ENCODE peak calls at places on chromosomes 1 and 21, in seven cellular contexts. One of them, this sample, is unnamed.

GRCh38 chr1:26593385-26593784 is 63.8 kb downstream of the RPS6KA1 start:
- DNase-seq in Peyer's patch: no peak
- DNase-seq in adipocyte: no peak
- DNase-seq in thoracic aorta: no peak
- DNase-seq in tibial nerve: no peak
- DNase-seq in endodermal cell: no peak
- DNase-seq in mammary epithelial cell: no peak
- DNase-seq in this sample: no peak

GRCh38 chr1:196678510-196678884 is 26.7 kb downstream of the CFH start:
- DNase-seq in endodermal cell: no peak
- DNase-seq in Peyer's patch: no peak
- DNase-seq in mammary epithelial cell: peak; percentile 24
- DNase-seq in thoracic aorta: no peak
- DNase-seq in tibial nerve: no peak
- DNase-seq in adipocyte: peak; percentile 71
- DNase-seq in this sample: no peak

GRCh38 chr1:201224671-201225400 is 34.2 kb downstream of the IGFN1 start:
- DNase-seq in mammary epithelial cell: no peak
- DNase-seq in tibial nerve: no peak
- DNase-seq in Peyer's patch: no peak
- DNase-seq in endodermal cell: peak; percentile 17
- DNase-seq in thoracic aorta: no peak
- DNase-seq in adipocyte: no peak
- DNase-seq in this sample: no peak

GRCh38 chr1:29218223-29218622 is 12.5 kb downstream of the MECR start:
- DNase-seq in tibial nerve: no peak
- DNase-seq in Peyer's patch: no peak
- DNase-seq in mammary epithelial cell: no peak
- DNase-seq in adipocyte: no peak
- DNase-seq in thoracic aorta: no peak
- DNase-seq in endodermal cell: no peak
- DNase-seq in this sample: no peak

GRCh38 chr1:205064301-205064700 is 20.0 kb downstream of the TMEM81 start:
- DNase-seq in mammary epithelial cell: no peak
- DNase-seq in tibial nerve: no peak
- DNase-seq in endodermal cell: no peak
- DNase-seq in thoracic aorta: no peak
- DNase-seq in Peyer's patch: no peak
- DNase-seq in adipocyte: no peak
- DNase-seq in this sample: peak; percentile 37

GRCh38 chr1:115476616-115477015 is 138.6 kb upstream of the NGF start:
- DNase-seq in adipocyte: no peak
- DNase-seq in thoracic aorta: no peak
- DNase-seq in mammary epithelial cell: no peak
- DNase-seq in endodermal cell: peak; percentile 48
- DNase-seq in Peyer's patch: no peak
- DNase-seq in tibial nerve: no peak
- DNase-seq in this sample: no peak

GRCh38 chr1:78254517-78254916 is 208.8 kb downstream of the GIPC2 start:
- DNase-seq in endodermal cell: no peak
- DNase-seq in adipocyte: peak; percentile 9
- DNase-seq in Peyer's patch: no peak
- DNase-seq in mammary epithelial cell: peak; percentile 89
- DNase-seq in tibial nerve: no peak
- DNase-seq in thoracic aorta: no peak
- DNase-seq in this sample: no peak

GRCh38 chr1:159989581-159989980 is 35.5 kb upstream of the SLAMF9 start:
- DNase-seq in thoracic aorta: no peak
- DNase-seq in Peyer's patch: no peak
- DNase-seq in endodermal cell: no peak
- DNase-seq in tibial nerve: no peak
- DNase-seq in adipocyte: no peak
- DNase-seq in mammary epithelial cell: no peak
- DNase-seq in this sample: no peak

GRCh38 chr1:243525085-243525487 is 269.2 kb downstream of the SDCCAG8 start:
- DNase-seq in Peyer's patch: no peak
- DNase-seq in adipocyte: peak; percentile 73
- DNase-seq in mammary epithelial cell: peak; percentile 75
- DNase-seq in tibial nerve: no peak
- DNase-seq in thoracic aorta: no peak
- DNase-seq in endodermal cell: no peak
- DNase-seq in this sample: no peak

GRCh38 chr1:57620589-57620988 is 196.7 kb upstream of the DAB1 start:
- DNase-seq in Peyer's patch: no peak
- DNase-seq in mammary epithelial cell: no peak
- DNase-seq in tibial nerve: no peak
- DNase-seq in thoracic aorta: no peak
- DNase-seq in endodermal cell: peak; percentile 70
- DNase-seq in adipocyte: no peak
- DNase-seq in this sample: no peak

GRCh38 chr1:94947453-94947852 is 20.5 kb upstream of the CNN3 start:
- DNase-seq in endodermal cell: no peak
- DNase-seq in adipocyte: peak; percentile 89
- DNase-seq in mammary epithelial cell: no peak
- DNase-seq in thoracic aorta: no peak
- DNase-seq in Peyer's patch: no peak
- DNase-seq in tibial nerve: no peak
- DNase-seq in this sample: no peak

DNA sequence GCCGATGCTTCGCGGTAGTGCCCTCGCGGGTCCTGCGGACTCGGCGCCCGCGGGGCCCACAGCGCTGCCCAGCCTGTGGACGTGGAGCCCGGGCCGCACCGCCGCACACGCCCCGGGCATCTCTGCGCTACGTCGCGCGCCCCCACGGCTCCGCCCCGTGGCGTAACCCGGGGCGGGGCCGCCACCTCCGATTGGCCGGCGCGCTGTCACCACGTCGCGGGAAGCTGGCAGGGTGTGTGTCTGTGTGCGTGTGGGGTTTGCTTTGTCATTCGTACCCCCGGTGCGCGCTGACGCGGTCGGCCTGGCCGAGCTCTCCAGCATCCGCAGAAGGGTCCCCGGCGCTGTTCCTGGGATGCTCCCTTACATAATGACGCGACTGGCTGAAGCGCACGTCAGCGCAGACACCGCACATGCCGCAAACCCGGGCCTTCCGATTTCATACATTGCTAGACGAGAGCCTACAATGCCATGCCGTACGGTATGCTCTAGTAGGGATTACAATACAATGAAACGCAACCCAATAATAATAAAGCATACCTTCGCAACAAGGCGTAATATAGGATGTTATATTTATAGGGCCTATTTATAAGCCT is 528 bp upstream of the MACO1 start:
- DNase-seq in Peyer's patch: peak; percentile 80
- DNase-seq in thoracic aorta: peak; percentile 42
- DNase-seq in mammary epithelial cell: peak; percentile 73
- DNase-seq in tibial nerve: peak; percentile 50
- DNase-seq in adipocyte: peak; percentile 95
- DNase-seq in endodermal cell: peak; percentile 88
- DNase-seq in this sample: peak; percentile 94
- H3K4me1 ChIP-seq in Peyer's patch: peaks cover 34% of the 10 kb centered on the region
- H3K4me1 ChIP-seq in thoracic aorta: peaks cover 32% of the 10 kb centered on the region
- H3K4me1 ChIP-seq in mammary epithelial cell: peaks cover 7% of the 10 kb centered on the region
- H3K4me1 ChIP-seq in tibial nerve: peaks cover 40% of the 10 kb centered on the region
- H3K4me1 ChIP-seq in adipocyte: peaks cover 39% of the 10 kb centered on the region
- H3K4me1 ChIP-seq in endodermal cell: no peaks in the 10 kb centered on the region
- H3K4me1 ChIP-seq in this sample: peaks cover 29% of the 10 kb centered on the region

GRCh38 chr1:61201035-61201434 is 118.7 kb downstream of the NFIA start:
- DNase-seq in mammary epithelial cell: no peak
- DNase-seq in thoracic aorta: no peak
- DNase-seq in endodermal cell: no peak
- DNase-seq in Peyer's patch: no peak
- DNase-seq in adipocyte: no peak
- DNase-seq in tibial nerve: no peak
- DNase-seq in this sample: no peak
- H3K4me3 ChIP-seq in mammary epithelial cell: no peak overlapping the region
- H3K4me3 ChIP-seq in thoracic aorta: no peak overlapping the region
- H3K4me3 ChIP-seq in endodermal cell: no peak overlapping the region
- H3K4me3 ChIP-seq in Peyer's patch: no peak overlapping the region
- H3K4me3 ChIP-seq in adipocyte: no peak overlapping the region
- H3K4me3 ChIP-seq in tibial nerve: no peak overlapping the region
- H3K4me3 ChIP-seq in this sample: no peak overlapping the region

GRCh38 chr21:45406801-45407628 is 2.0 kb downstream of the COL18A1 start:
- DNase-seq in Peyer's patch: no peak
- DNase-seq in mammary epithelial cell: no peak
- DNase-seq in endodermal cell: peak; percentile 91
- DNase-seq in thoracic aorta: no peak
- DNase-seq in adipocyte: no peak
- DNase-seq in tibial nerve: no peak
- DNase-seq in this sample: no peak
- H3K4me1 ChIP-seq in Peyer's patch: peaks cover 31% of the 10 kb centered on the region
- H3K4me1 ChIP-seq in mammary epithelial cell: peaks cover 70% of the 10 kb centered on the region
- H3K4me1 ChIP-seq in endodermal cell: peaks cover 12% of the 10 kb centered on the region
- H3K4me1 ChIP-seq in thoracic aorta: peaks cover 66% of the 10 kb centered on the region
- H3K4me1 ChIP-seq in adipocyte: peaks cover 25% of the 10 kb centered on the region
- H3K4me1 ChIP-seq in tibial nerve: peaks cover 60% of the 10 kb centered on the region
- H3K4me1 ChIP-seq in this sample: peaks cover 18% of the 10 kb centered on the region

GRCh38 chr1:154406572-154406879 is 1.4 kb downstream of the IL6R start:
- DNase-seq in Peyer's patch: no peak
- DNase-seq in tibial nerve: no peak
- DNase-seq in adipocyte: no peak
- DNase-seq in mammary epithelial cell: no peak
- DNase-seq in endodermal cell: no peak
- DNase-seq in thoracic aorta: no peak
- DNase-seq in this sample: no peak
- H3K4me3 ChIP-seq in Peyer's patch: peak overlapping the region; percentile 47
- H3K4me3 ChIP-seq in tibial nerve: peak overlapping the region; percentile 72
- H3K4me3 ChIP-seq in adipocyte: peak overlapping the region; percentile 88
- H3K4me3 ChIP-seq in mammary epithelial cell: peak overlapping the region; percentile 91
- H3K4me3 ChIP-seq in endodermal cell: peak overlapping the region; percentile 79
- H3K4me3 ChIP-seq in thoracic aorta: peak overlapping the region; percentile 84
- H3K4me3 ChIP-seq in this sample: peak overlapping the region; percentile 72

DNA sequence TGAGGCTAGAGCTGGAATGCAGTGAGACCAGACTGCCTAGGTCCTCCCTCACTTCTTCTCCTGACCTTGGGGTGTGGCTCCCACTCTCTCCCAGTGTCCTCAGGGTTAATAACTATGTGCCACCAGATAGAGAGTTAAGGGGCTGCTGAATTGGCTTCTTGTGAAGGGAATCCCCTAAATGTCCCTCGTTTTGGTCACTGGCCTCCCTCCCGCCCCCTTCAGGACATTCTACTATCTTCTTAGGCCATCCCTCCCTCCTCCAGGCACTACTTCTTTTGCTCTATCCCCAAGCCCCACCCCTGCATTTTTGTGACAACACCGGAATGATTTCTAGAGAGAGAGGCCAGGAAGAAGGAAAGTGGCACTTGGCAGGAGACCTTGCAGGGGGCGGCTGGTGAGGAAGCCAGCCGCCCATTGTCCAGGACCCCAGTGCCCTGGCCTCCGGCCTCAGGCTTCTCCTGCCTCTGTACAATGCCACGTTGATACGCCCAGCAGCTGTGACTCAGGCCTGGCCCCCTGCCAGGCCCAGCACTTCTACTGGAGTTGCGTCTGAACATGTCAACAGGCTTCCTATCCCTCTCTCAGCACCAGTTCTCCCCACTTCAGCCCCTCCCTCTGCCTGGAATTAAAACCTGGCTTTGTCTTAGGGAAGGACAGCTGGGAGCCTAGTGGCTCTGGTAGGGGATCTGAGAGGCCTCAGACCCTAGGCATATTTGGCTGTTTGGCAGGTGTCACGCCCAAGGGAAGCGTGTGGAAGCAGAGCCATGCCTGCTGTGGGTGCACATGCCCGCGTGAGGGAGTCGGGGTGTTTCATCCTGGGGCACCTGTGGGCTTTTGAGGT is 9.1 kb downstream of the LMNA start:
- DNase-seq in Peyer's patch: peak; percentile 53
- DNase-seq in endodermal cell: peak; percentile 96
- DNase-seq in adipocyte: peak; percentile 96
- DNase-seq in mammary epithelial cell: peak; percentile 98
- DNase-seq in thoracic aorta: peak; percentile 91
- DNase-seq in tibial nerve: peak; percentile 93
- DNase-seq in this sample: peak; percentile 97
- H3K4me1 ChIP-seq in Peyer's patch: peaks cover 99% of the 10 kb centered on the region
- H3K4me1 ChIP-seq in endodermal cell: peaks cover 28% of the 10 kb centered on the region
- H3K4me1 ChIP-seq in adipocyte: peaks cover 92% of the 10 kb centered on the region
- H3K4me1 ChIP-seq in mammary epithelial cell: peaks cover 88% of the 10 kb centered on the region
- H3K4me1 ChIP-seq in thoracic aorta: peaks cover 92% of the 10 kb centered on the region
- H3K4me1 ChIP-seq in tibial nerve: peaks cover 100% of the 10 kb centered on the region
- H3K4me1 ChIP-seq in this sample: peaks cover 99% of the 10 kb centered on the region